ENCODE peak calls at places on chromosomes 1 and 21, in eight cellular contexts. V is ELR, Y is H4, S is ovary, E is upper lobe of right lung, R is GM13976, Q is brain microvascular endothelial cell, N is tibial artery. M is an unnamed sample.

GRCh38 chr1:18716785-18717678 is 86.4 kb downstream of the PAX7 start:
- DNase-seq in V (no peak), Y (no peak), S (no peak), E (no peak), R (no peak), Q (no peak), N (no peak), M (no peak)

GRCh38 chr1:175192111-175192629 is 406 bp downstream of the KIAA0040 start:
- DNase-seq in V (peak), Y (no peak), S (peak), E (peak), R (peak), Q (no peak), N (peak), M (peak)

GRCh38 chr1:2275796-2276536 is 47.8 kb downstream of the SKI start:
- DNase-seq in V (no peak), Y (no peak), S (no peak), E (peak), R (no peak), Q (no peak), N (no peak), M (peak)

GRCh38 chr1:244414543-244414942 is 37.2 kb downstream of the ADSS2 start:
- DNase-seq in V (peak), Y (no peak), S (no peak), E (no peak), R (no peak), Q (peak), N (no peak), M (no peak)

GRCh38 chr1:161157867-161158266 is 1.4 kb upstream of the USP21 start:
- DNase-seq in V (no peak), Y (no peak), S (no peak), E (no peak), R (no peak), Q (no peak), N (no peak), M (no peak)

GRCh38 chr1:155514582-155515187 is 47.9 kb downstream of the ASH1L start:
- DNase-seq in V (no peak), Y (no peak), S (no peak), E (no peak), R (no peak), Q (no peak), N (no peak), M (no peak)

GRCh38 chr1:101183388-101183699 is 53.5 kb upstream of the S1PR1 start:
- DNase-seq in V (no peak), Y (no peak), S (no peak), E (no peak), R (no peak), Q (peak), N (no peak), M (no peak)

GRCh38 chr1:240613353-240614142 is 1.6 kb upstream of the GREM2 start:
- DNase-seq in V (no peak), Y (peak), S (no peak), E (no peak), R (no peak), Q (no peak), N (no peak), M (no peak)

GRCh38 chr1:161994153-161994814 is 29.4 kb downstream of the OLFML2B start:
- DNase-seq in V (peak), Y (no peak), S (no peak), E (peak), R (no peak), Q (no peak), N (peak), M (no peak)

GRCh38 chr1:2046225-2046917 is 3.8 kb upstream of the PRKCZ start:
- DNase-seq in V (peak), Y (no peak), S (no peak), E (peak), R (peak), Q (peak), N (no peak), M (peak)

GRCh38 chr1:109768335-109768650 is 4.6 kb upstream of the EPS8L3 start:
- DNase-seq in V (no peak), Y (no peak), S (peak), E (peak), R (no peak), Q (no peak), N (no peak), M (no peak)

GRCh38 chr1:218664385-218665170 is 319.4 kb downstream of the TGFB2 start:
- DNase-seq in V (peak), Y (peak), S (no peak), E (no peak), R (no peak), Q (no peak), N (no peak), M (no peak)

GRCh38 chr1:223819730-223820514 is 25.8 kb downstream of the TP53BP2 start:
- DNase-seq in V (no peak), Y (peak), S (no peak), E (no peak), R (no peak), Q (no peak), N (no peak), M (no peak)

GRCh38 chr1:161119379-161120061 is 1.6 kb downstream of the NIT1 start:
- DNase-seq in V (peak), Y (peak), S (no peak), E (no peak), R (peak), Q (peak), N (no peak), M (no peak)

GRCh38 chr1:94862718-94863117 is 42.6 kb downstream of the SLC44A3 start:
- DNase-seq in V (peak), Y (no peak), S (no peak), E (no peak), R (no peak), Q (no peak), N (no peak), M (no peak)

GRCh38 chr1:153774780-153775431 is at the start of gene SLC27A3:
- DNase-seq in V (peak), Y (no peak), S (peak), E (peak), R (peak), Q (peak), N (peak), M (no peak)

GRCh38 chr1:62218603-62219002 is 24.0 kb downstream of the L1TD1 start:
- DNase-seq in V (no peak), Y (no peak), S (no peak), E (no peak), R (no peak), Q (no peak), N (no peak), M (no peak)

GRCh38 chr1:212228076-212228475 is 57.1 kb upstream of the PPP2R5A start:
- DNase-seq in V (peak), Y (no peak), S (no peak), E (no peak), R (no peak), Q (no peak), N (no peak), M (no peak)

GRCh38 chr1:228339766-228340685 is 66.6 kb downstream of the TRIM11 start:
- DNase-seq in V (no peak), Y (no peak), S (peak), E (peak), R (no peak), Q (no peak), N (peak), M (peak)

GRCh38 chr1:169326644-169327316 is 40.8 kb downstream of the NME7 start:
- DNase-seq in V (peak), Y (no peak), S (no peak), E (no peak), R (peak), Q (no peak), N (no peak), M (no peak)

GRCh38 chr1:17615157-17615556 is 75.7 kb downstream of the ARHGEF10L start:
- DNase-seq in V (no peak), Y (no peak), S (no peak), E (no peak), R (no peak), Q (no peak), N (no peak), M (no peak)

GRCh38 chr1:218600968-218601367 is 255.8 kb downstream of the TGFB2 start:
- DNase-seq in V (no peak), Y (no peak), S (no peak), E (no peak), R (no peak), Q (no peak), N (no peak), M (no peak)

GRCh38 chr1:204451352-204452124 is 39.9 kb upstream of the PPP1R15B start:
- DNase-seq in V (no peak), Y (no peak), S (no peak), E (no peak), R (no peak), Q (no peak), N (no peak), M (no peak)

GRCh38 chr21:45317401-45318145 is 29.9 kb upstream of the POFUT2 start:
- DNase-seq in V (peak), Y (peak), S (peak), E (peak), R (no peak), Q (no peak), N (no peak), M (no peak)

GRCh38 chr1:147598631-147599361 is 57.5 kb downstream of the BCL9 start:
- DNase-seq in V (peak), Y (peak), S (no peak), E (no peak), R (peak), Q (peak), N (peak), M (peak)

GRCh38 chr1:56811331-56811730 is 7.9 kb downstream of the FYB2 start:
- DNase-seq in V (no peak), Y (peak), S (no peak), E (no peak), R (no peak), Q (no peak), N (no peak), M (no peak)

GRCh38 chr1:31944205-31945089 is 6.3 kb upstream of the PTP4A2 start:
- DNase-seq in V (peak), Y (no peak), S (peak), E (peak), R (peak), Q (peak), N (peak), M (peak)

GRCh38 chr1:227785812-227786608 is 29.5 kb upstream of the PRSS38 start:
- DNase-seq in V (no peak), Y (no peak), S (no peak), E (no peak), R (peak), Q (no peak), N (no peak), M (no peak)

GRCh38 chr1:164723296-164723731 is 164.3 kb downstream of the PBX1 start:
- DNase-seq in V (no peak), Y (no peak), S (no peak), E (no peak), R (no peak), Q (no peak), N (no peak), M (no peak)

M was measured in lower lobe of right lung.